ENCODE peak calls at places on chromosomes 7 and 10, in eight cellular contexts. Y is NT2/D1; H is stimulated activated CD8-positive, alpha-beta memory T cell treated with anti-CD3 and anti-CD28 coated beads, Interleukin-15, amount 100 ng/mL, for 24 hours; K is RCC 7860; J is GM10248; N is activated naive CD4-positive, alpha-beta T cell; D is G401; Q is naive thymus-derived CD8-positive, alpha-beta T cell. M is an unnamed sample.
A peak's percentile ranks its signal among the peaks of the same experiment; 100 is the strongest.

GRCh38 chr10:132175907-132176581 is 10.7 kb upstream of the DPYSL4 start:
- DNase-seq in Y (no peak), H (no peak), K (no peak), J (no peak), N (no peak), D (peak; percentile 42), Q (no peak), M (no peak)

GRCh38 chr7:17963281-17963680 is 23.0 kb upstream of the SNX13 start:
- DNase-seq in Y (no peak), H (no peak), K (no peak), J (no peak), N (no peak), D (no peak), Q (no peak), M (no peak)

GRCh38 chr7:148303295-148304013 is 287.1 kb upstream of the C7orf33 start:
- DNase-seq in Y (no peak), H (no peak), K (no peak), J (no peak), N (no peak), D (peak; percentile 19), Q (no peak), M (peak; percentile 27)

GRCh38 chr7:29749701-29750321 is 56.5 kb upstream of the WIPF3 start:
- DNase-seq in Y (no peak), H (no peak), K (no peak), J (no peak), N (no peak), D (no peak), Q (no peak), M (no peak)

GRCh38 chr10:33803248-33803647 is 468.8 kb upstream of the NRP1 start:
- DNase-seq in Y (no peak), H (no peak), K (peak; percentile 94), J (no peak), N (no peak), D (no peak), Q (no peak), M (no peak)

GRCh38 chr10:33122014-33122788 is 164.2 kb upstream of the ITGB1 start:
- DNase-seq in Y (no peak), H (no peak), K (no peak), J (no peak), N (no peak), D (no peak), Q (no peak), M (no peak)

GRCh38 chr10:49298666-49298989 is 342 bp upstream of the C10orf71 start:
- DNase-seq in Y (no peak), H (no peak), K (no peak), J (no peak), N (no peak), D (no peak), Q (no peak), M (no peak)

GRCh38 chr10:98131615-98132014 is 2.8 kb upstream of the R3HCC1L start:
- DNase-seq in Y (no peak), H (no peak), K (no peak), J (no peak), N (no peak), D (no peak), Q (no peak), M (no peak)

GRCh38 chr10:86968271-86968993 is at the start of gene ADIRF:
- DNase-seq in Y (no peak), H (no peak), K (no peak), J (no peak), N (no peak), D (no peak), Q (no peak), M (no peak)

GRCh38 chr10:48251525-48252353 is 22.8 kb downstream of the FRMPD2 start:
- DNase-seq in Y (no peak), H (no peak), K (no peak), J (peak; percentile 7), N (no peak), D (no peak), Q (no peak), M (peak; percentile 95)

GRCh38 chr10:110871236-110872084 is at the start of gene PDCD4:
- DNase-seq in Y (peak; percentile 97), H (peak; percentile 84), K (peak; percentile 92), J (peak; percentile 90), N (peak; percentile 81), D (peak; percentile 99), Q (peak; percentile 91), M (peak; percentile 93)

GRCh38 chr7:32142649-32143048 is 72.4 kb upstream of the PDE1C start:
- DNase-seq in Y (no peak), H (no peak), K (peak; percentile 38), J (no peak), N (no peak), D (no peak), Q (no peak), M (no peak)

GRCh38 chr10:26215923-26216576 is 524 bp upstream of the GAD2 start:
- DNase-seq in Y (no peak), H (no peak), K (no peak), J (peak; percentile 27), N (no peak), D (no peak), Q (peak; percentile 23), M (no peak)

GRCh38 chr7:141225916-141226618 is 152.2 kb downstream of the TMEM178B start:
- DNase-seq in Y (no peak), H (no peak), K (no peak), J (no peak), N (no peak), D (no peak), Q (no peak), M (no peak)

GRCh38 chr10:3774018-3774813 is 10.8 kb downstream of the KLF6 start:
- DNase-seq in Y (no peak), H (no peak), K (peak; percentile 31), J (no peak), N (no peak), D (no peak), Q (no peak), M (no peak)

GRCh38 chr7:56105508-56105907 is 768 bp downstream of the CHCHD2 start:
- DNase-seq in Y (no peak), H (no peak), K (peak; percentile 69), J (no peak), N (no peak), D (peak; percentile 7), Q (peak; percentile 55), M (peak; percentile 50)

GRCh38 chr7:99606531-99606930 is 8.5 kb downstream of the TMEM225B start:
- DNase-seq in Y (no peak), H (no peak), K (no peak), J (no peak), N (no peak), D (no peak), Q (no peak), M (no peak)

GRCh38 chr7:137006293-137006692 is 137.8 kb downstream of the CHRM2 start:
- DNase-seq in Y (no peak), H (no peak), K (no peak), J (no peak), N (no peak), D (no peak), Q (no peak), M (no peak)

GRCh38 chr10:5977471-5978370 is at the start of gene IL15RA:
- DNase-seq in Y (no peak), H (peak; percentile 64), K (peak; percentile 78), J (peak; percentile 93), N (peak; percentile 58), D (no peak), Q (peak; percentile 76), M (peak; percentile 58)

GRCh38 chr10:90787906-90788491 is 69.8 kb downstream of the HTR7 start:
- DNase-seq in Y (no peak), H (no peak), K (no peak), J (no peak), N (no peak), D (peak; percentile 11), Q (peak; percentile 32), M (peak; percentile 8)

GRCh38 chr10:6062101-6062771 is at the start of gene IL2RA:
- DNase-seq in Y (no peak), H (peak; percentile 51), K (no peak), J (no peak), N (peak; percentile 41), D (no peak), Q (peak; percentile 75), M (no peak)

GRCh38 chr10:110008518-110009339 is 945 bp downstream of the ADD3 start:
- DNase-seq in Y (no peak), H (peak; percentile 25), K (peak; percentile 29), J (no peak), N (peak; percentile 2), D (peak; percentile 74), Q (peak; percentile 72), M (no peak)

GRCh38 chr10:596725-597345 is 92.6 kb downstream of the DIP2C start:
- DNase-seq in Y (no peak), H (no peak), K (no peak), J (no peak), N (no peak), D (no peak), Q (no peak), M (no peak)

GRCh38 chr7:105952917-105953595 is 10.0 kb upstream of the CDHR3 start:
- DNase-seq in Y (no peak), H (no peak), K (no peak), J (no peak), N (no peak), D (no peak), Q (no peak), M (no peak)

GRCh38 chr10:29820890-29821398 is 186.2 kb upstream of the SVIL start:
- DNase-seq in Y (no peak), H (no peak), K (no peak), J (no peak), N (no peak), D (peak; percentile 7), Q (no peak), M (no peak)

GRCh38 chr7:155230169-155230593 is 67.5 kb upstream of the INSIG1 start:
- DNase-seq in Y (no peak), H (no peak), K (peak; percentile 100), J (no peak), N (no peak), D (no peak), Q (no peak), M (no peak)